ENCODE peak calls at places on chromosome 22, in nine cellular contexts. X is CD4-positive, CD25-positive, alpha-beta regulatory T cell; S is effector memory CD4-positive, alpha-beta T cell; C is aorta; J is A549; B is mammary epithelial cell; W is OCI-LY7; E is body of pancreas; U is transverse colon. A is an unnamed sample.

GRCh38 chr22:20249797-20250354 is 18.2 kb downstream of the RTN4R start:
- DNase-seq in W (no peak), B (peak; percentile 36), E (peak; percentile 61), J (no peak), C (no peak), U (no peak), S (no peak), X (no peak), A (peak; percentile 29)

GRCh38 chr22:21445437-21446127 is 21.6 kb upstream of the TMEM191C start:
- DNase-seq in S (no peak), B (no peak), J (no peak), W (no peak), E (no peak), X (no peak), C (no peak), U (no peak), A (peak; percentile 2)

GRCh38 chr22:17910561-17911311 is 113.6 kb downstream of the MICAL3 start:
- DNase-seq in U (peak; percentile 40), S (no peak), B (peak; percentile 70), X (no peak), W (no peak), C (peak; percentile 87), J (peak; percentile 7), E (peak; percentile 61), A (peak; percentile 39)

GRCh38 chr22:33288078-33288477 is 229.9 kb upstream of the SYN3 start:
- DNase-seq in X (no peak), W (no peak), J (no peak), C (no peak), E (no peak), B (no peak), U (no peak), S (no peak), A (no peak)

GRCh38 chr22:33573479-33573878 is 346.8 kb downstream of the LARGE1 start:
- DNase-seq in E (no peak), X (no peak), J (no peak), B (no peak), C (no peak), S (no peak), W (no peak), U (no peak), A (no peak)

GRCh38 chr22:27340047-27340446 is 461.5 kb downstream of the MN1 start:
- DNase-seq in C (no peak), W (no peak), X (no peak), S (no peak), B (no peak), U (no peak), E (no peak), J (no peak), A (no peak)

GRCh38 chr22:19753090-19753842 is 7.3 kb upstream of the TBX1 start:
- DNase-seq in W (no peak), B (no peak), U (no peak), E (no peak), C (no peak), X (no peak), J (no peak), S (no peak), A (no peak)

GRCh38 chr22:16949561-16949960 is 58.5 kb downstream of the GAB4 start:
- DNase-seq in S (no peak), B (no peak), W (no peak), U (no peak), E (no peak), C (no peak), J (no peak), X (no peak), A (peak; percentile 7)

GRCh38 chr22:20524004-20524481 is 16.6 kb downstream of the MED15 start:
- DNase-seq in E (no peak), U (no peak), J (no peak), W (peak; percentile 8), C (no peak), S (peak; percentile 37), X (peak; percentile 20), B (peak; percentile 65), A (no peak)

GRCh38 chr22:19855504-19856409 is 1.1 kb upstream of the GNB1L start:
- DNase-seq in S (peak; percentile 36), C (peak; percentile 73), W (peak; percentile 84), E (peak; percentile 74), U (peak; percentile 59), X (peak; percentile 34), J (peak; percentile 56), B (peak; percentile 57), A (no peak)

GRCh38 chr22:27669798-27670599 is 131.6 kb downstream of the MN1 start:
- DNase-seq in S (no peak), E (no peak), U (no peak), X (no peak), W (no peak), J (no peak), B (no peak), C (no peak), A (no peak)

GRCh38 chr22:22395230-22395629 is 113.3 kb downstream of the ZNF280B start:
- DNase-seq in E (no peak), C (no peak), S (no peak), J (no peak), U (no peak), W (peak; percentile 90), B (no peak), X (no peak), A (no peak)

GRCh38 chr22:47209547-47210023 is 447.1 kb downstream of the TBC1D22A start:
- DNase-seq in X (no peak), W (no peak), B (no peak), E (no peak), S (no peak), J (no peak), C (no peak), U (no peak), A (no peak)

GRCh38 chr22:32794449-32795213 is 6.9 kb upstream of the TIMP3 start:
- DNase-seq in X (no peak), E (no peak), W (no peak), S (no peak), J (no peak), C (no peak), U (no peak), B (no peak), A (no peak)

GRCh38 chr22:41245917-41246499 is 5.3 kb upstream of the CHADL start:
- DNase-seq in J (no peak), E (no peak), B (no peak), C (no peak), W (no peak), U (no peak), S (no peak), X (no peak), A (no peak)
- H3K4me1 ChIP-seq in J (no peaks in the 10 kb centered on the region), E (no peaks in the 10 kb centered on the region), B (peaks cover 7% of the 10 kb centered on the region), C (no peaks in the 10 kb centered on the region), W (no peaks in the 10 kb centered on the region), U (no peaks in the 10 kb centered on the region), S (no peaks in the 10 kb centered on the region), X (no peaks in the 10 kb centered on the region), A (no peaks in the 10 kb centered on the region)

GRCh38 chr22:31340765-31341247 is 5.3 kb downstream of the PATZ1 start:
- DNase-seq in W (no peak), B (no peak), E (no peak), S (no peak), C (no peak), X (no peak), U (no peak), J (no peak), A (no peak)

GRCh38 chr22:31344369-31345330 is 1.5 kb downstream of the PATZ1 start:
- DNase-seq in U (peak; percentile 64), X (peak; percentile 37), B (no peak), E (peak; percentile 67), C (peak; percentile 69), W (peak; percentile 65), J (no peak), S (no peak), A (peak; percentile 65)

GRCh38 chr22:31343235-31344191 is 2.6 kb downstream of the PATZ1 start:
- DNase-seq in S (no peak), W (peak; percentile 61), C (no peak), J (no peak), E (peak; percentile 95), X (no peak), U (peak; percentile 81), B (peak; percentile 45), A (peak; percentile 89)

GRCh38 chr22:31341386-31342088 is 4.6 kb downstream of the PATZ1 start:
- DNase-seq in J (no peak), B (no peak), S (no peak), E (no peak), X (no peak), C (no peak), U (no peak), W (no peak), A (no peak)

DNA sequence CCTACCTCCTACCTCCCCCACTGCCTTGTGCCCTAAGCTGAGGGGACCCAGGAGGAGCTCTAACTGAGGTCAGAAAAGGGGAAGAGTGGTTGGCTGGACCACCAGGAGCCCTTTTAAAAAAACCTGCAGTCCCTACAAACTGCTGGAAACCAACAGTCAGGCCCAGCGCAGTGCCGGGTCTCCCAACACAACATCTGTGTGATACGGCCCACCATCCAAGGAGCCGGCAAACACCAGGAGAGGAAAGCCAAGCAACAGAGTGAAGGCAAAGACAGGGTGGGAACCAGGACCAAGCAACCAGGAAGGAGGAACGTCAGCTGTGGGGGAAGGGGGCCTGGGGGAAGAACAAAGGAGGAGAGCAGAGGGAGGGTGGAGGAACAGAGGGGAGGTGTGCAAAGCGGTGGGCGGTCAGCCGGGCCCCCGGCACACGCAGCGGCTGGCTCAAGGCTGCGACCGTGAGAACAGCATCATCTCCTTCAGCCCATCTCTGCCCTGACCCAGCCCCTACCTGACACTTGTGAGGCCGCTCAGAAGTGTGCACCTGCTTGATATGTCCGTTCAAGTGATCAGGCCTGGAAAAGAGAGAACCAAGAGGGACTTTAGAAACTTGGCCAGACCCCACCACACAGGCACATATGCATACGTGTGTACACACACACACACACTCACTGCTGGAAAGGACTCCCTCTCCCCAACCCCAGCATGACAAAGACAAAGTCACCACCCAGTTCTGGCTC is 3.6 kb downstream of the PATZ1 start:
- DNase-seq in W (no peak), B (no peak), U (no peak), C (no peak), E (peak; percentile 33), S (no peak), X (no peak), J (no peak), A (no peak)
- H3K4me1 ChIP-seq in W (peaks cover 26% of the 10 kb centered on the region), B (peaks cover 35% of the 10 kb centered on the region), U (peaks cover 55% of the 10 kb centered on the region), C (no peaks in the 10 kb centered on the region), E (peaks cover 84% of the 10 kb centered on the region), S (peaks cover 33% of the 10 kb centered on the region), X (peaks cover 68% of the 10 kb centered on the region), J (peaks cover 24% of the 10 kb centered on the region), A (peaks cover 27% of the 10 kb centered on the region)

GRCh38 chr22:30601464-30601863 is 5.5 kb upstream of the TCN2 start:
- DNase-seq in J (no peak), U (peak; percentile 27), X (no peak), C (no peak), S (no peak), E (no peak), W (no peak), B (no peak), A (no peak)
- H3K4me1 ChIP-seq in J (peaks cover 8% of the 10 kb centered on the region), U (peaks cover 27% of the 10 kb centered on the region), X (peaks cover 8% of the 10 kb centered on the region), C (no peaks in the 10 kb centered on the region), S (peaks cover 3% of the 10 kb centered on the region), E (peaks cover 22% of the 10 kb centered on the region), W (peaks cover 14% of the 10 kb centered on the region), B (no peaks in the 10 kb centered on the region), A (no peaks in the 10 kb centered on the region)

DNA sequence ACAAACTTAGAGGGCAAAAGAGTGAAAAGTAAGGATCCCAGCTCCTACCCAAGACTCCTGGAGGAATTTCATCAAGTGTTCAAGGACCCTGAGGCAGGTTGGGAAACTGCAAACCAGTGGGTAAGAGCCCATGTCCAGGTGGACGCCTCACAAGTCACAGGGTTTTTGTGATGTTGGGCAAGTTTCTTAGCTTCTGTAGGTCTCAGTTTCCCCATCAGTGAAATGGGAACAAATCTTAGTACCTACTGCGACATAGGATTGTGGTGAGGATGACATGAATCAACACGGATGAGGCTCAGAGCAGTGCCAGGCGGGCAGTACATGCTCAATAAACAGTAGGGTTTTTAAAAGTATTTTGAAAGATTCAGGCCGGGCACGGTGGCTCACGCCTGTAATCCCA is 17.3 kb upstream of the CDC42EP1 start:
- DNase-seq in J (no peak), X (no peak), C (no peak), E (no peak), U (no peak), B (no peak), W (no peak), S (no peak), A (no peak)
- H3K4me1 ChIP-seq in J (peaks cover 47% of the 10 kb centered on the region), X (peaks cover 30% of the 10 kb centered on the region), C (no peaks in the 10 kb centered on the region), E (peaks cover 69% of the 10 kb centered on the region), U (peaks cover 33% of the 10 kb centered on the region), B (peaks cover 58% of the 10 kb centered on the region), W (peaks cover 22% of the 10 kb centered on the region), S (peaks cover 31% of the 10 kb centered on the region), A (peaks cover 7% of the 10 kb centered on the region)